ENCODE peak calls at places on chromosomes 12 and 14, in eight cellular contexts. P is mucosa of gallbladder; C is T-helper 2 cell; U is neural progenitor cell; R is MM.1S; M is HT1080; D is HEK293T; L is CD8-positive, alpha-beta T cell. J is an unnamed sample.

GRCh38 chr12:40693503-40693863 is 1.2 kb downstream of the CNTN1 start:
- DNase-seq in M (no peak), U (peak), D (peak), L (no peak), P (peak), C (no peak), R (no peak), J (no peak)

GRCh38 chr12:99281277-99281676 is 366.3 kb upstream of the GARIN6 start:
- DNase-seq in L (no peak), C (no peak), R (no peak), P (no peak), D (no peak), M (no peak), U (no peak), J (no peak)

GRCh38 chr14:59325906-59326305 is 137.4 kb downstream of the DAAM1 start:
- DNase-seq in C (no peak), L (no peak), R (no peak), D (no peak), M (peak), U (no peak), P (no peak), J (no peak)

GRCh38 chr12:23259558-23259957 is 634.6 kb downstream of the ETNK1 start:
- DNase-seq in P (no peak), C (no peak), U (no peak), L (no peak), M (no peak), D (no peak), R (no peak), J (no peak)

GRCh38 chr12:67910360-67911292 is 78.6 kb upstream of the IFNG-AS1 start:
- DNase-seq in R (no peak), L (no peak), P (no peak), U (no peak), M (peak), D (no peak), C (no peak), J (no peak)

GRCh38 chr12:108187831-108188230 is 58.7 kb downstream of the WSCD2 start:
- DNase-seq in C (no peak), M (no peak), R (no peak), D (no peak), U (no peak), L (no peak), P (no peak), J (no peak)

GRCh38 chr12:108122072-108122471 is 7.0 kb upstream of the WSCD2 start:
- DNase-seq in P (no peak), C (no peak), L (no peak), U (no peak), R (no peak), M (no peak), D (no peak), J (no peak)

GRCh38 chr12:27822076-27822712 is 42.2 kb upstream of the MANSC4 start:
- DNase-seq in P (no peak), L (peak), C (peak), D (no peak), R (no peak), U (no peak), M (peak), J (no peak)

GRCh38 chr12:132617135-132617701 is 1.4 kb upstream of the P2RX2 start:
- DNase-seq in R (no peak), P (no peak), U (no peak), M (no peak), C (no peak), D (no peak), L (no peak), J (no peak)

GRCh38 chr14:81313775-81314429 is 86.2 kb downstream of the STON2 start:
- DNase-seq in R (no peak), D (no peak), P (no peak), C (no peak), U (no peak), M (peak), L (no peak), J (no peak)

GRCh38 chr12:2295941-2296461 is 243.2 kb downstream of the CACNA1C start:
- DNase-seq in U (no peak), P (no peak), R (no peak), D (no peak), C (no peak), L (no peak), M (peak), J (no peak)

GRCh38 chr12:98788396-98788795 is 143.3 kb downstream of the APAF1 start:
- DNase-seq in L (no peak), U (no peak), C (no peak), P (no peak), M (no peak), R (no peak), D (no peak), J (no peak)

GRCh38 chr12:81627336-81628189 is 131.6 kb downstream of the PPFIA2 start:
- DNase-seq in M (peak), U (peak), C (no peak), R (peak), L (no peak), D (peak), P (no peak), J (peak)

GRCh38 chr12:3116106-3116898 is 39.1 kb downstream of the TSPAN9 start:
- DNase-seq in U (peak), P (no peak), R (no peak), C (no peak), D (no peak), L (no peak), M (no peak), J (no peak)

GRCh38 chr14:33026850-33027420 is 88.3 kb downstream of the NPAS3 start:
- DNase-seq in R (no peak), M (no peak), U (no peak), D (no peak), P (no peak), C (no peak), L (no peak), J (no peak)

GRCh38 chr14:102554835-102555819 is 37.3 kb upstream of the RCOR1 start:
- DNase-seq in C (peak), P (no peak), U (peak), D (no peak), L (peak), M (no peak), R (peak), J (no peak)

GRCh38 chr14:49991491-49991890 is 98.6 kb downstream of the ARF6 start:
- DNase-seq in P (no peak), U (peak), M (no peak), D (no peak), L (no peak), C (no peak), R (no peak), J (no peak)

J was measured in HuH-7.